ENCODE peak calls at places on chromosomes 4 and X, in five cellular contexts. One of them, this sample, is unnamed.

GRCh38 chr4:123340381-123340701 is 56.3 kb upstream of the SPRY1 start:
- DNase-seq in activated CD4-positive, CD25-positive, alpha-beta regulatory T cell treated with anti-CD3 and anti-CD28 coated beads, Interleukin-2, amount 50 U/mL, for 72 hours: no peak
- DNase-seq in D341Med: no peak
- DNase-seq in ascending aorta: no peak
- DNase-seq in BJ: peak
- DNase-seq in this sample: no peak

GRCh38 chr4:160826339-160826679 is 1337.5 kb downstream of the FSTL5 start:
- DNase-seq in activated CD4-positive, CD25-positive, alpha-beta regulatory T cell treated with anti-CD3 and anti-CD28 coated beads, Interleukin-2, amount 50 U/mL, for 72 hours: no peak
- DNase-seq in D341Med: no peak
- DNase-seq in ascending aorta: no peak
- DNase-seq in BJ: no peak
- DNase-seq in this sample: no peak

GRCh38 chrX:96721398-96721797 is 36.8 kb downstream of the DIAPH2 start:
- DNase-seq in activated CD4-positive, CD25-positive, alpha-beta regulatory T cell treated with anti-CD3 and anti-CD28 coated beads, Interleukin-2, amount 50 U/mL, for 72 hours: no peak
- DNase-seq in D341Med: no peak
- DNase-seq in ascending aorta: no peak
- DNase-seq in BJ: no peak
- DNase-seq in this sample: no peak

GRCh38 chrX:134936542-134936941 is 54.2 kb upstream of the SMIM10 start:
- DNase-seq in activated CD4-positive, CD25-positive, alpha-beta regulatory T cell treated with anti-CD3 and anti-CD28 coated beads, Interleukin-2, amount 50 U/mL, for 72 hours: no peak
- DNase-seq in D341Med: no peak
- DNase-seq in ascending aorta: no peak
- DNase-seq in BJ: peak
- DNase-seq in this sample: no peak

GRCh38 chrX:369563-370101 is 17.1 kb downstream of the PPP2R3B start:
- DNase-seq in activated CD4-positive, CD25-positive, alpha-beta regulatory T cell treated with anti-CD3 and anti-CD28 coated beads, Interleukin-2, amount 50 U/mL, for 72 hours: no peak
- DNase-seq in D341Med: no peak
- DNase-seq in ascending aorta: no peak
- DNase-seq in BJ: no peak
- DNase-seq in this sample: no peak

GRCh38 chr4:122688529-122688928 is 44.0 kb upstream of the BBS12 start:
- DNase-seq in activated CD4-positive, CD25-positive, alpha-beta regulatory T cell treated with anti-CD3 and anti-CD28 coated beads, Interleukin-2, amount 50 U/mL, for 72 hours: no peak
- DNase-seq in D341Med: no peak
- DNase-seq in ascending aorta: no peak
- DNase-seq in BJ: no peak
- DNase-seq in this sample: no peak

GRCh38 chr4:173794662-173795061 is 264.6 kb upstream of the HAND2 start:
- DNase-seq in activated CD4-positive, CD25-positive, alpha-beta regulatory T cell treated with anti-CD3 and anti-CD28 coated beads, Interleukin-2, amount 50 U/mL, for 72 hours: no peak
- DNase-seq in D341Med: no peak
- DNase-seq in ascending aorta: no peak
- DNase-seq in BJ: no peak
- DNase-seq in this sample: no peak

GRCh38 chrX:129934952-129935351 is 29.0 kb downstream of the UTP14A start:
- DNase-seq in activated CD4-positive, CD25-positive, alpha-beta regulatory T cell treated with anti-CD3 and anti-CD28 coated beads, Interleukin-2, amount 50 U/mL, for 72 hours: no peak
- DNase-seq in D341Med: no peak
- DNase-seq in ascending aorta: no peak
- DNase-seq in BJ: no peak
- DNase-seq in this sample: no peak

GRCh38 chr4:99736846-99737245 is 79.2 kb upstream of the C4orf54 start:
- DNase-seq in activated CD4-positive, CD25-positive, alpha-beta regulatory T cell treated with anti-CD3 and anti-CD28 coated beads, Interleukin-2, amount 50 U/mL, for 72 hours: no peak
- DNase-seq in D341Med: no peak
- DNase-seq in ascending aorta: no peak
- DNase-seq in BJ: no peak
- DNase-seq in this sample: no peak

GRCh38 chrX:44071847-44072545 is 98.8 kb upstream of the NDP start:
- DNase-seq in activated CD4-positive, CD25-positive, alpha-beta regulatory T cell treated with anti-CD3 and anti-CD28 coated beads, Interleukin-2, amount 50 U/mL, for 72 hours: no peak
- DNase-seq in D341Med: no peak
- DNase-seq in ascending aorta: no peak
- DNase-seq in BJ: no peak
- DNase-seq in this sample: no peak

GRCh38 chrX:8721536-8721935 is 10.4 kb downstream of the ANOS1 start:
- DNase-seq in activated CD4-positive, CD25-positive, alpha-beta regulatory T cell treated with anti-CD3 and anti-CD28 coated beads, Interleukin-2, amount 50 U/mL, for 72 hours: no peak
- DNase-seq in D341Med: no peak
- DNase-seq in ascending aorta: no peak
- DNase-seq in BJ: no peak
- DNase-seq in this sample: no peak

GRCh38 chr4:102862016-102862415 is 6.8 kb upstream of the CISD2 start:
- DNase-seq in activated CD4-positive, CD25-positive, alpha-beta regulatory T cell treated with anti-CD3 and anti-CD28 coated beads, Interleukin-2, amount 50 U/mL, for 72 hours: no peak
- DNase-seq in D341Med: no peak
- DNase-seq in ascending aorta: no peak
- DNase-seq in BJ: no peak
- DNase-seq in this sample: no peak

GRCh38 chr4:173211222-173211621 is 42.6 kb downstream of the GALNT7 start:
- DNase-seq in activated CD4-positive, CD25-positive, alpha-beta regulatory T cell treated with anti-CD3 and anti-CD28 coated beads, Interleukin-2, amount 50 U/mL, for 72 hours: no peak
- DNase-seq in D341Med: no peak
- DNase-seq in ascending aorta: no peak
- DNase-seq in BJ: no peak
- DNase-seq in this sample: no peak

GRCh38 chrX:9612146-9612505 is 147.3 kb downstream of the TBL1X start:
- DNase-seq in activated CD4-positive, CD25-positive, alpha-beta regulatory T cell treated with anti-CD3 and anti-CD28 coated beads, Interleukin-2, amount 50 U/mL, for 72 hours: no peak
- DNase-seq in D341Med: no peak
- DNase-seq in ascending aorta: no peak
- DNase-seq in BJ: no peak
- DNase-seq in this sample: no peak

GRCh38 chr4:23674694-23675093 is 215.2 kb downstream of the PPARGC1A start:
- DNase-seq in activated CD4-positive, CD25-positive, alpha-beta regulatory T cell treated with anti-CD3 and anti-CD28 coated beads, Interleukin-2, amount 50 U/mL, for 72 hours: no peak
- DNase-seq in D341Med: no peak
- DNase-seq in ascending aorta: no peak
- DNase-seq in BJ: no peak
- DNase-seq in this sample: no peak

GRCh38 chrX:31036895-31037294 is 34.9 kb downstream of the FTHL17 start:
- DNase-seq in activated CD4-positive, CD25-positive, alpha-beta regulatory T cell treated with anti-CD3 and anti-CD28 coated beads, Interleukin-2, amount 50 U/mL, for 72 hours: no peak
- DNase-seq in D341Med: peak
- DNase-seq in ascending aorta: no peak
- DNase-seq in BJ: no peak
- DNase-seq in this sample: no peak

GRCh38 chr4:163663454-163664225 is 169.2 kb downstream of the TMA16 start:
- DNase-seq in activated CD4-positive, CD25-positive, alpha-beta regulatory T cell treated with anti-CD3 and anti-CD28 coated beads, Interleukin-2, amount 50 U/mL, for 72 hours: no peak
- DNase-seq in D341Med: no peak
- DNase-seq in ascending aorta: no peak
- DNase-seq in BJ: no peak
- DNase-seq in this sample: no peak

GRCh38 chr4:185950891-185951290 is 118.1 kb upstream of the TLR3 start:
- DNase-seq in activated CD4-positive, CD25-positive, alpha-beta regulatory T cell treated with anti-CD3 and anti-CD28 coated beads, Interleukin-2, amount 50 U/mL, for 72 hours: no peak
- DNase-seq in D341Med: no peak
- DNase-seq in ascending aorta: no peak
- DNase-seq in BJ: no peak
- DNase-seq in this sample: no peak

GRCh38 chr4:47071863-47072441 is 40.6 kb downstream of the GABRB1 start:
- DNase-seq in activated CD4-positive, CD25-positive, alpha-beta regulatory T cell treated with anti-CD3 and anti-CD28 coated beads, Interleukin-2, amount 50 U/mL, for 72 hours: no peak
- DNase-seq in D341Med: no peak
- DNase-seq in ascending aorta: no peak
- DNase-seq in BJ: no peak
- DNase-seq in this sample: no peak

GRCh38 chrX:140091276-140091886 is 126.1 kb upstream of the CXorf66 start:
- DNase-seq in activated CD4-positive, CD25-positive, alpha-beta regulatory T cell treated with anti-CD3 and anti-CD28 coated beads, Interleukin-2, amount 50 U/mL, for 72 hours: no peak
- DNase-seq in D341Med: peak
- DNase-seq in ascending aorta: no peak
- DNase-seq in BJ: no peak
- DNase-seq in this sample: no peak

GRCh38 chrX:87409113-87409841 is 108.3 kb upstream of the KLHL4 start:
- DNase-seq in activated CD4-positive, CD25-positive, alpha-beta regulatory T cell treated with anti-CD3 and anti-CD28 coated beads, Interleukin-2, amount 50 U/mL, for 72 hours: no peak
- DNase-seq in D341Med: no peak
- DNase-seq in ascending aorta: peak
- DNase-seq in BJ: no peak
- DNase-seq in this sample: peak

This sample was measured in GOT3.